ENCODE peak calls at places on chromosomes 5 and 9, in eight cellular contexts. Y, J, B, H, Z, S, E and D are unnamed samples.

GRCh38 chr5:78009937-78010527 is 233.9 kb upstream of the TBCA start:
- DNase-seq in J (no peak), S (no peak), E (no peak), Y (no peak), Z (no peak), H (no peak), B (no peak), D (no peak)

GRCh38 chr5:68424799-68425537 is 209.4 kb downstream of the PIK3R1 start:
- DNase-seq in Z (no peak), Y (no peak), E (no peak), J (no peak), B (peak), H (no peak), S (no peak), D (no peak)

GRCh38 chr5:1867114-1867814 is 15.5 kb downstream of the IRX4 start:
- DNase-seq in B (no peak), E (no peak), H (no peak), Z (no peak), S (no peak), Y (no peak), J (no peak), D (no peak)

GRCh38 chr5:115657883-115658233 is 32.0 kb upstream of the TMED7 start:
- DNase-seq in J (no peak), S (no peak), Y (no peak), Z (no peak), H (no peak), B (peak), E (no peak), D (no peak)

GRCh38 chr5:149319174-149319573 is 26.1 kb upstream of the GRPEL2 start:
- DNase-seq in Y (no peak), E (no peak), J (no peak), S (no peak), H (no peak), B (no peak), Z (no peak), D (no peak)

GRCh38 chr5:142944140-142944539 is 174.0 kb downstream of the ARHGAP26 start:
- DNase-seq in H (no peak), J (no peak), Z (no peak), B (no peak), E (no peak), Y (no peak), S (no peak), D (no peak)

GRCh38 chr5:138369706-138370105 is 17.2 kb downstream of the KDM3B start:
- DNase-seq in J (no peak), Y (no peak), B (no peak), Z (no peak), E (no peak), H (no peak), S (no peak), D (no peak)

GRCh38 chr5:130035388-130035787 is 131.1 kb downstream of the CHSY3 start:
- DNase-seq in J (no peak), E (no peak), Z (no peak), B (no peak), S (no peak), Y (no peak), H (no peak), D (no peak)

GRCh38 chr9:106829666-106830408 is 33.1 kb upstream of the ZNF462 start:
- DNase-seq in H (no peak), J (no peak), B (no peak), S (no peak), E (no peak), Z (no peak), Y (no peak), D (no peak)

GRCh38 chr9:82255533-82255932 is 267.0 kb downstream of the SPATA31D1 start:
- DNase-seq in S (no peak), Y (no peak), E (no peak), B (no peak), Z (no peak), H (no peak), J (no peak), D (no peak)

GRCh38 chr5:154779105-154779504 is 23.9 kb downstream of the LARP1 start:
- DNase-seq in J (no peak), Z (no peak), S (no peak), E (no peak), B (peak), Y (no peak), H (no peak), D (no peak)

GRCh38 chr5:5179597-5179996 is 39.5 kb downstream of the ADAMTS16 start:
- DNase-seq in Z (no peak), E (no peak), Y (no peak), H (no peak), J (no peak), B (no peak), S (no peak), D (no peak)

GRCh38 chr5:106269252-106269843 is 1401.4 kb downstream of the EFNA5 start:
- DNase-seq in J (no peak), B (peak), S (no peak), E (no peak), H (no peak), Y (no peak), Z (no peak), D (no peak)

GRCh38 chr5:39661026-39661779 is 236.4 kb upstream of the DAB2 start:
- DNase-seq in H (no peak), Z (no peak), B (peak), S (no peak), Y (no peak), E (no peak), J (no peak), D (no peak)

GRCh38 chr5:77483662-77484061 is 8.5 kb downstream of the WDR41 start:
- DNase-seq in S (no peak), B (no peak), Z (no peak), H (no peak), J (no peak), E (no peak), Y (no peak), D (no peak)

GRCh38 chr9:113719919-113720318 is 156.2 kb upstream of the ZNF618 start:
- DNase-seq in Z (no peak), B (no peak), H (no peak), E (no peak), Y (no peak), S (no peak), J (no peak), D (no peak)

GRCh38 chr5:151006704-151007334 is 13.6 kb upstream of the GPX3 start:
- DNase-seq in Z (no peak), B (no peak), J (no peak), E (no peak), S (no peak), H (no peak), Y (no peak), D (no peak)

GRCh38 chr9:133849076-133849670 is 111.0 kb upstream of the SARDH start:
- DNase-seq in Y (no peak), H (no peak), J (no peak), B (no peak), E (no peak), Z (no peak), S (no peak), D (no peak)

GRCh38 chr9:112971415-112971814 is 40.6 kb downstream of the ZNF883 start:
- DNase-seq in Y (peak), B (peak), S (no peak), H (no peak), J (peak), E (no peak), Z (no peak), D (no peak)

GRCh38 chr9:135048758-135049284 is 38.6 kb upstream of the OLFM1 start:
- DNase-seq in E (no peak), S (no peak), J (no peak), Y (no peak), Z (no peak), H (no peak), B (no peak), D (no peak)

GRCh38 chr5:68088302-68088701 is 127.3 kb upstream of the PIK3R1 start:
- DNase-seq in S (no peak), J (no peak), Z (no peak), B (peak), H (no peak), E (no peak), Y (no peak), D (no peak)

GRCh38 chr5:14750712-14751111 is 86.2 kb downstream of the OTULIN start:
- DNase-seq in Y (no peak), H (no peak), E (no peak), Z (no peak), J (no peak), B (no peak), S (no peak), D (no peak)

GRCh38 chr9:16873131-16873787 is 2.8 kb upstream of the BNC2 start:
- DNase-seq in Z (no peak), E (no peak), Y (no peak), H (no peak), J (no peak), B (no peak), S (no peak), D (no peak)

GRCh38 chr9:134735441-134736175 is 94.0 kb downstream of the COL5A1 start:
- DNase-seq in Z (no peak), Y (no peak), E (no peak), S (no peak), B (no peak), J (no peak), H (no peak), D (no peak)

GRCh38 chr9:23674016-23674585 is 151.9 kb downstream of the ELAVL2 start:
- DNase-seq in Y (no peak), H (no peak), Z (no peak), J (no peak), E (no peak), S (no peak), B (no peak), D (no peak)

GRCh38 chr5:1744393-1745189 is 55.0 kb downstream of the MRPL36 start:
- DNase-seq in Z (no peak), Y (no peak), S (peak), E (no peak), J (no peak), B (no peak), H (no peak), D (no peak)

GRCh38 chr9:36136894-36137391 is 410 bp downstream of the GLIPR2 start:
- DNase-seq in Z (no peak), H (no peak), Y (no peak), S (no peak), E (no peak), B (no peak), J (no peak), D (no peak)

GRCh38 chr5:172792693-172793570 is 21.9 kb upstream of the DUSP1 start:
- DNase-seq in H (no peak), B (no peak), J (no peak), Y (no peak), S (no peak), E (no peak), Z (no peak), D (no peak)

GRCh38 chr5:26003966-26004365 is 1034.4 kb downstream of the CDH9 start:
- DNase-seq in S (no peak), E (no peak), Z (no peak), Y (no peak), H (no peak), J (no peak), B (peak), D (no peak)

GRCh38 chr5:29794146-29794787 is 1399.2 kb upstream of the CDH6 start:
- DNase-seq in Z (no peak), J (no peak), S (no peak), H (no peak), B (no peak), E (no peak), Y (no peak), D (no peak)

GRCh38 chr9:133403766-133404439 is 13.9 kb downstream of the REXO4 start:
- DNase-seq in Y (peak), S (peak), E (peak), B (no peak), J (no peak), Z (peak), H (peak), D (no peak)

GRCh38 chr5:157827429-157827828 is 31.5 kb downstream of the CLINT1 start:
- DNase-seq in E (no peak), B (no peak), Z (no peak), H (no peak), J (no peak), Y (no peak), S (no peak), D (no peak)

GRCh38 chr5:135880801-135881200 is 14.8 kb downstream of the IL9 start:
- DNase-seq in B (no peak), E (no peak), S (no peak), H (no peak), Y (peak), Z (no peak), J (no peak), D (no peak)

GRCh38 chr9:87181670-87182069 is 234.4 kb upstream of the GAS1 start:
- DNase-seq in S (no peak), H (no peak), Y (no peak), B (no peak), J (no peak), Z (no peak), E (no peak), D (no peak)

GRCh38 chr5:151144922-151145321 is 12.7 kb downstream of the ANXA6 start:
- DNase-seq in B (no peak), H (no peak), J (no peak), S (no peak), Y (no peak), E (no peak), Z (no peak), D (no peak)

GRCh38 chr5:142426676-142427364 is 102.0 kb upstream of the SPRY4 start:
- DNase-seq in J (no peak), S (no peak), H (no peak), Z (no peak), B (no peak), Y (no peak), E (no peak), D (no peak)

GRCh38 chr5:112583166-112583565 is 154.5 kb upstream of the APC start:
- DNase-seq in B (no peak), S (no peak), Z (no peak), H (no peak), Y (peak), E (no peak), J (no peak), D (no peak)

GRCh38 chr5:57681942-57682341 is 199.3 kb upstream of the ACTBL2 start:
- DNase-seq in Y (no peak), E (no peak), H (no peak), Z (no peak), B (no peak), J (no peak), S (no peak), D (no peak)